ENCODE peak calls at places on chromosome 7, in nine cellular contexts. M is heart left ventricle, S is AG10803, H is AG09309, J is H1, F is fibroblast of mammary gland, L is MM.1S, B is cardiac fibroblast, G is GM23338. O is an unnamed sample.

GRCh38 chr7:137146996-137147720 is 196.4 kb downstream of the PTN start:
- DNase-seq in H (no peak), M (no peak), S (peak), J (no peak), G (no peak), B (no peak), L (no peak), F (no peak), O (no peak)

GRCh38 chr7:66571568-66571967 is 57.1 kb upstream of the KCTD7 start:
- DNase-seq in H (no peak), J (no peak), B (no peak), S (no peak), L (no peak), M (no peak), F (no peak), G (no peak), O (no peak)

GRCh38 chr7:50217961-50218360 is 86.6 kb upstream of the IKZF1 start:
- DNase-seq in H (no peak), J (no peak), B (no peak), M (no peak), F (no peak), L (no peak), G (no peak), S (no peak), O (no peak)

GRCh38 chr7:55556492-55556891 is 15.8 kb downstream of the VOPP1 start:
- DNase-seq in S (no peak), H (no peak), M (no peak), G (no peak), L (peak), F (no peak), B (no peak), J (no peak), O (no peak)

GRCh38 chr7:129041142-129041928 is 13.6 kb downstream of the TNPO3 start:
- DNase-seq in S (no peak), J (no peak), F (no peak), G (peak), H (no peak), B (no peak), L (no peak), M (no peak), O (no peak)

GRCh38 chr7:128459394-128459878 is 3.8 kb downstream of the HILPDA start:
- DNase-seq in B (peak), S (peak), M (peak), F (peak), L (peak), H (no peak), J (peak), G (peak), O (peak)

GRCh38 chr7:155985518-155986427 is 173.5 kb upstream of the SHH start:
- DNase-seq in H (no peak), M (no peak), G (no peak), B (no peak), F (no peak), S (no peak), L (no peak), J (no peak), O (no peak)

GRCh38 chr7:44063894-44064651 is 1.3 kb downstream of the PGAM2 start:
- DNase-seq in M (peak), F (no peak), S (no peak), H (no peak), L (no peak), B (no peak), J (peak), G (peak), O (no peak)

GRCh38 chr7:42429339-42429738 is 192.3 kb upstream of the GLI3 start:
- DNase-seq in H (no peak), G (no peak), S (no peak), M (no peak), B (no peak), F (no peak), L (no peak), J (no peak), O (no peak)

GRCh38 chr7:44383566-44383965 is 58.2 kb upstream of the CAMK2B start:
- DNase-seq in S (peak), L (no peak), B (peak), J (peak), M (peak), F (peak), H (peak), G (no peak), O (peak)

GRCh38 chr7:1810961-1811849 is 141.1 kb downstream of the ELFN1 start:
- DNase-seq in B (peak), F (peak), G (no peak), H (peak), S (peak), J (no peak), L (no peak), M (no peak), O (peak)

GRCh38 chr7:148588168-148588890 is 2.2 kb upstream of the C7orf33 start:
- DNase-seq in M (no peak), G (no peak), H (no peak), B (no peak), S (no peak), J (no peak), L (peak), F (no peak), O (no peak)

GRCh38 chr7:47591655-47592572 is 10.0 kb upstream of the TNS3 start:
- DNase-seq in J (no peak), H (no peak), M (no peak), L (no peak), B (peak), G (peak), F (peak), S (peak), O (peak)

GRCh38 chr7:2819161-2819953 is 24.8 kb downstream of the GNA12 start:
- DNase-seq in L (no peak), G (no peak), H (no peak), M (no peak), F (no peak), B (no peak), J (no peak), S (no peak), O (no peak)

GRCh38 chr7:130409067-130409721 is 28.9 kb downstream of the CPA1 start:
- DNase-seq in S (peak), L (no peak), M (no peak), J (no peak), G (no peak), F (no peak), H (no peak), B (peak), O (peak)

GRCh38 chr7:299169-299568 is 9.2 kb downstream of the FOXL3 start:
- DNase-seq in H (no peak), S (no peak), G (no peak), L (no peak), J (peak), M (peak), F (no peak), B (no peak), O (no peak)

GRCh38 chr7:148978091-148978490 is 50.2 kb downstream of the PDIA4 start:
- DNase-seq in F (no peak), L (no peak), J (no peak), H (no peak), S (no peak), B (no peak), M (no peak), G (peak), O (no peak)

GRCh38 chr7:153835712-153836265 is 216.4 kb upstream of the DPP6 start:
- DNase-seq in F (no peak), B (no peak), G (no peak), H (no peak), J (no peak), S (no peak), L (no peak), M (no peak), O (peak)

GRCh38 chr7:101681170-101682007 is 52.3 kb upstream of the MYL10 start:
- DNase-seq in G (no peak), F (peak), S (peak), L (no peak), H (peak), J (no peak), B (peak), M (peak), O (peak)

GRCh38 chr7:114979803-114980507 is 58.1 kb downstream of the MDFIC start:
- DNase-seq in F (no peak), B (no peak), J (no peak), L (no peak), H (no peak), G (no peak), S (no peak), M (no peak), O (no peak)
- H3K4me3 ChIP-seq in F (no peak), B (no peak), J (no peak), L (peak), H (no peak), G (no peak), S (no peak), M (peak), O (no peak)

GRCh38 chr7:105013818-105014724 is at the start of gene KMT2E:
- DNase-seq in J (peak), S (peak), H (peak), F (peak), B (peak), M (peak), L (peak), G (peak), O (peak)
- TF ChIP-seq CTCF in J (no peak), S (no peak), H (peak), F (no peak), B (peak), M (peak), L (no peak), G (no peak), O (no peak)

DNA sequence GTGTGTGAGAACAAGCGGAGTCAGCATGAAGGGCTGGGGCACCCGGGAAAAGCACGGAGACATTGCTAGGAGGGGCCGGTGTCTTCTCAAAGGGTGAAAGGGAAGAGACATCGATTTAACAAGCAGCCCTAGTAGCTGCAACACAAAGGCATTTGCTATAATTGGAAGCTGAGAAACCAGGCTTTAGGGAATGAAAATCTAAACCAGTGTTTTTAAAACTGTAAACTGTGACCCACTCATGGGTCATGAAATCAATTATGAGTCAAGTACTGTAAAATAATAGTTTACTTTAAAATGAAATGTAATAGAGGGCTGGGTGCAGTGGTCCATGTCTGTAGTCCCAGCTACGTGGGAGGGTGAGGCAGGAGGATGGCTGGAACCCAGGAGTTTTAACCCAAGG is 128.7 kb upstream of the RHEB start:
- DNase-seq in G (no peak), L (no peak), H (no peak), S (no peak), F (peak), J (no peak), B (no peak), M (no peak), O (no peak)
- H3K4me3 ChIP-seq in G (no peak), L (no peak), H (no peak), S (no peak), F (no peak), J (no peak), B (no peak), M (no peak), O (no peak)

DNA sequence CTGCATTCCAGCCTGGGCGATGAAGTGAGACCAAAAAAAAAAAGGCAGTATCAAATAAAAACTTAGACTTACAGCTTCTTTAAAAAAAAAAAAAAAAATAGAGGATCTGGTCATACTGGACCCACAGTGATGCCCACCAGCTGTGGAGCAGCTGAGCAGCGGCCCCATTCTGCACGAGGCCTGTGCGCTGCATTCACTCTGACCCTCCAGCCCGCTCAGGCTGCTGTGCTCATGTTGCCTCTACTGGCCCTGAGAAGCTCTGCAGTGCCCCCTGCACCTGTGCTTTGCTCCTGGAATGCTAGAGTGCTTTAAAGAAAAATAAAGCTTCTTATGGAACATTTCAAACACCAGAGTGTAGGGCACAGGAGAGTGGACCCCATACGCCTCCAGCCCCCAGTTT is 33.2 kb downstream of the TMEM120A start:
- DNase-seq in B (no peak), F (no peak), S (no peak), G (peak), H (no peak), M (peak), J (no peak), L (no peak), O (no peak)
- TF ChIP-seq CTCF in B (no peak), F (no peak), S (no peak), G (peak), H (no peak), M (no peak), J (peak), L (no peak), O (peak)

GRCh38 chr7:123608991-123609882 is 7.6 kb downstream of the ASB15 start:
- DNase-seq in J (no peak), L (no peak), M (no peak), S (no peak), B (no peak), G (no peak), F (no peak), H (no peak), O (no peak)
- H3K4me3 ChIP-seq in J (no peak), L (no peak), M (no peak), S (no peak), B (no peak), G (no peak), F (no peak), H (no peak), O (no peak)

GRCh38 chr7:116524221-116524608 is 621 bp upstream of the CAV1 start:
- DNase-seq in B (no peak), L (peak), H (no peak), J (no peak), S (no peak), M (no peak), F (no peak), G (no peak), O (no peak)

GRCh38 chr7:116525298-116525912 is 569 bp downstream of the CAV1 start:
- DNase-seq in F (no peak), J (no peak), H (no peak), B (peak), G (peak), S (no peak), M (peak), L (peak), O (no peak)

GRCh38 chr7:116526897-116527296 is 2.1 kb downstream of the CAV1 start:
- DNase-seq in L (no peak), J (no peak), B (peak), F (peak), H (no peak), M (no peak), G (no peak), S (no peak), O (no peak)

GRCh38 chr7:116525913-116526857 is 1.3 kb downstream of the CAV1 start:
- DNase-seq in J (peak), M (peak), S (peak), H (peak), B (peak), L (peak), G (peak), F (peak), O (peak)

DNA sequence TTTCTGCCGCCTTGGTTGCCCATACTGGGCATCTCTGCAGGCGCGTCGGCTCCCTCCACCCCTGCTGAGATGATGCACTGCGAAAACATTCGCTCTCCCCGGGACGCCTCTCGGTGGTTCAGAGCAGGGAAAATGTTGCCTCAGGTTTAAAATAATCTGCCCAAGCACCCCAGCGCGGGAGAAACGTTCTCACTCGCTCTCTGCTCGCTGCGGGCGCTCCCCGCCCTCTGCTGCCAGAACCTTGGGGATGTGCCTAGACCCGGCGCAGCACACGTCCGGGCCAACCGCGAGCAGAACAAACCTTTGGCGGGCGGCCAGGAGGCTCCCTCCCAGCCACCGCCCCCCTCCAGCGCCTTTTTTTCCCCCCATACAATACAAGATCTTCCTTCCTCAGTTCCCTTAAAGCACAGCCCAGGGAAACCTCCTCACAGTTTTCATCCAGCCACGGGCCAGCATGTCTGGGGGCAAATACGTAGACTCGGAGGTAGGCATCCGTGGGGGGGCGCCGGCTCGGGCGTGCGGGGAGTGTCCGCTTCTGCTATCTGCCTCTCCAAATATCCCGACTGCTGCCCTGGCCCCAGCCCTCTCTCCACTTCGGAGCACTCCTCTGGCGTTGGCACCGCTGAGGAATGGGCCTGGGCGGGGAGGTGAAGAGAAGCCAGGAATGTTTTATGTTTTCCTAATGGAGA is at the start of gene CAV1:
- DNase-seq in G (peak), H (peak), B (peak), J (peak), M (peak), F (peak), L (peak), S (peak), O (peak)
- TF ChIP-seq CTCF in G (peak), H (peak), B (peak), J (no peak), M (peak), F (peak), L (peak), S (peak), O (peak)

DNA sequence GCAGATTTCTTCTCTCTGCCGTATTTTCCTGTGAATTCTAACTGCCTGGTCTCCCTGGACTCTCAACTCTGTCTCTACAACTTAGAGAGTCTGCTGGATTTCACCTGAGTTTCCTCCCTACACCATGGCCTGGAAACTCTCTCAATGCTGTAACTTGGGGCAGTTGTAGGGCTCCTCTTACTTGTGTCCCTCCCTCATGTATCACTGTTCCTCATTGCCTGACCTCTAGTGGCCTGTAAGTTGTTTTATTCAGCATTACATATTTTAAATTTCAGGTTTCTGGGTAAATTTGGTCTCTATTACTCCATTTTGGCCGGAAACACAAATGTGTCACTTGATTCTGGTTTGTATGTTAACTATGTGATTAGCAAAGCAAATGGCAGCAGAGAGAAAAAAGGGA is 70.9 kb downstream of the DYNC1I1 start:
- DNase-seq in H (no peak), L (no peak), M (no peak), F (peak), B (peak), J (no peak), G (peak), S (peak), O (no peak)
- H3K4me3 ChIP-seq in H (no peak), L (no peak), M (no peak), F (no peak), B (no peak), J (no peak), G (no peak), S (no peak), O (no peak)

GRCh38 chr7:139571190-139571589 is 47.7 kb downstream of the CLEC2L start:
- DNase-seq in B (no peak), L (no peak), G (no peak), S (no peak), H (no peak), J (no peak), M (no peak), F (no peak), O (no peak)

GRCh38 chr7:139568813-139569490 is 45.5 kb downstream of the CLEC2L start:
- DNase-seq in M (no peak), J (no peak), G (no peak), L (no peak), B (no peak), F (no peak), S (no peak), H (no peak), O (no peak)

GRCh38 chr7:139571651-139572050 is 48.2 kb downstream of the CLEC2L start:
- DNase-seq in F (no peak), S (no peak), J (no peak), L (no peak), H (no peak), B (no peak), G (no peak), M (no peak), O (no peak)

GRCh38 chr7:139570626-139571025 is 47.1 kb downstream of the CLEC2L start:
- DNase-seq in G (no peak), H (no peak), F (no peak), L (no peak), S (no peak), B (no peak), M (no peak), J (no peak), O (no peak)

DNA sequence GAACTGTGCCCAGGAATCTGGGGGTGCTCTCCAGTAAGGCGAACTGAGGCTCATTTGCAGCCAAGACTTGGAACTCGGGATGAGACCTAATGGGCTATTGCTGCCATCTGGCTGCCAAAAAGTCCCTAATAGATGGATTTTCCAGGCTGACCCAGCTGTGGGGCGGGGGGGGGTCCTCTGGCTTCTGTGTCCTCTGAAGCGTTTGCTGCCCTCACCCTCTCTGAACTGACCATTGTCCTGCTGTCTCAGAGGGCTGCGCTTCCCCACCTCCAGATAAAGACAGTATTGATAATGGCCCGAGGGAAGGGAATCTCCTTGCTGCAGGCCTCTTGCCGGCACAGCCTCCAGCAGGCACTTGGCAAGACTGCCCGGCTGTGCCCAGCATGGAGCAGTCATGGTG is 46.6 kb downstream of the CLEC2L start:
- DNase-seq in S (no peak), H (no peak), L (no peak), G (no peak), M (no peak), J (no peak), B (no peak), F (no peak), O (no peak)
- TF ChIP-seq CTCF in S (no peak), H (peak), L (no peak), G (peak), M (no peak), J (peak), B (no peak), F (no peak), O (no peak)

DNA sequence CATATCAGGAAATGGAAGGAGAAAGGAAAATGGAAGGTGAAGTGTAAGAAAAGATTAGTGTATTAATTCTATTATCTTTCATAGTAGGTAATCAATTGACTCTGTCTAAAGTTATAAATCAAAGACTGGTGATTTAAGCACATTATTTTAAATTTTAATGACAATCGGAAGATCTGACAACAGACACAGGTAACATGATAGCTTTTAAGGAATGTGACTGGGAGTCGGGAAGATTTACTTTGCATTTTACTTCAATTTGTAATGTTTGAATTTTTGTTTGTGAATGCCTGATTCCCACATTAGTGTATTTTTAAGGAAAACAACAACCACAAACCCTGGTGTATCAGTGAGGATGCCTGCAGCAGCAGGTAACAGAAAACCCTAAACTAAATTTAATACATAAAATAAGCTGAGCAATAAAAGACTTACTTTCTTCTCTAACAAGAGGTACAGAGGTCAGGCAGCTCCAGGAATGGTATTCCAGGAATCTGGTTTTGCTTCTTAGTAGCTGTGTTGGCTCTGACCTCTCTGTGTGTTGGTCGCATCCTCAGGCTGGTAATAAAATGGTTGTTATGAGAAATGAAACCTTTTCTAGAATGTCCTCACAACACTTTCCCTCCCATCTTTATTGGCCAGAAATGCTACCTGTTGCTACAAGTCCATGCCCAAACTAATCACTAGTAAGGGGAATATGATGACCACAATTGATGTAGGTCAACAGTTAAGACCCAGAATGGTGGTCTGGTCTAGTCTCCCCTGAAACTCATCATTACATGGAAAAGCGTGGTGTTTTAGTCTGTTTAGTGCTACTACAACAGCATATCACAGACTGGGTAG is 12.2 kb downstream of the DNAJB9 start:
- DNase-seq in L (no peak), M (no peak), B (peak), J (no peak), G (peak), S (peak), H (no peak), F (no peak), O (peak)
- H3K4me3 ChIP-seq in L (no peak), M (no peak), B (no peak), J (no peak), G (no peak), S (no peak), H (no peak), F (no peak), O (no peak)